ENCODE peak calls at places on chromosomes 6 and 20, in nine cellular contexts. E, U, H, Q, L, Z, S, D and W are unnamed samples.

GRCh38 chr6:38259736-38260135 is 380.0 kb downstream of the BTBD9 start:
- DNase-seq in Q (no peak), D (no peak), E (no peak), S (peak; percentile 87), Z (no peak), L (no peak), H (no peak), U (no peak), W (no peak)

GRCh38 chr20:62032606-62033368 is 32.9 kb downstream of the TAF4 start:
- DNase-seq in S (no peak), U (no peak), D (no peak), H (no peak), Q (no peak), Z (no peak), E (no peak), L (no peak), W (no peak)

GRCh38 chr20:57211949-57212889 is 54.2 kb downstream of the BMP7 start:
- DNase-seq in L (no peak), H (peak; percentile 55), E (no peak), U (peak; percentile 69), D (no peak), S (peak; percentile 84), Z (peak; percentile 51), Q (peak; percentile 80), W (peak; percentile 6)

GRCh38 chr6:27687154-27688013 is 214.5 kb upstream of the ZNF184 start:
- DNase-seq in Q (peak; percentile 80), D (peak; percentile 72), S (peak; percentile 62), U (peak; percentile 74), Z (peak; percentile 82), E (peak; percentile 66), L (peak; percentile 83), H (no peak), W (no peak)

GRCh38 chr6:106084106-106084963 is 1.8 kb upstream of the PRDM1 start:
- DNase-seq in S (peak; percentile 92), Z (no peak), H (peak; percentile 78), U (no peak), D (no peak), Q (no peak), E (no peak), L (peak; percentile 74), W (no peak)

GRCh38 chr20:50930139-50931047 is 844 bp downstream of the ADNP start:
- DNase-seq in L (no peak), Z (peak; percentile 18), S (no peak), Q (no peak), H (no peak), E (no peak), U (no peak), D (peak; percentile 17), W (no peak)

GRCh38 chr6:3911614-3912336 is 62.6 kb downstream of the FAM50B start:
- DNase-seq in Z (no peak), Q (peak; percentile 85), U (no peak), H (no peak), E (no peak), L (no peak), S (peak; percentile 92), D (no peak), W (no peak)

GRCh38 chr20:49668181-49668877 is 45.3 kb downstream of the B4GALT5 start:
- DNase-seq in E (peak; percentile 77), U (no peak), D (peak; percentile 75), L (peak; percentile 88), Z (no peak), S (no peak), H (no peak), Q (no peak), W (no peak)